ENCODE peak calls at places on chromosomes 7 and 10, in four cellular contexts. N is H1, W is SK-N-SH, U is GM12878. T is an unnamed sample.

GRCh38 chr7:155198901-155199845 is 98.5 kb upstream of the INSIG1 start:
- DNase-seq in N (no peak), U (no peak), W (no peak), T (no peak)

GRCh38 chr7:80611779-80612178 is 26.7 kb upstream of the CD36 start:
- DNase-seq in N (no peak), U (no peak), W (no peak), T (no peak)

GRCh38 chr10:110059965-110060364 is 52.2 kb downstream of the ADD3 start:
- DNase-seq in W (no peak), N (no peak), U (no peak), T (no peak)

GRCh38 chr10:47261556-47261955 is 38.4 kb upstream of the GDF10 start:
- DNase-seq in W (no peak), U (no peak), N (no peak), T (no peak)

GRCh38 chr10:69769395-69769989 is 32.2 kb upstream of the COL13A1 start:
- DNase-seq in W (no peak), U (no peak), N (peak), T (no peak)

GRCh38 chr7:88835147-88835728 is 39.7 kb upstream of the TEX47 start:
- DNase-seq in W (peak), U (peak), N (peak), T (peak)

GRCh38 chr7:92810242-92810611 is 26.1 kb downstream of the CDK6 start:
- DNase-seq in W (no peak), U (no peak), N (no peak), T (no peak)

GRCh38 chr10:131758942-131759315 is 141.9 kb upstream of the PPP2R2D start:
- DNase-seq in N (no peak), U (no peak), W (no peak), T (no peak)

GRCh38 chr10:105068497-105068896 is 427.4 kb downstream of the SORCS3 start:
- DNase-seq in N (no peak), U (no peak), W (no peak), T (no peak)

GRCh38 chr7:112207765-112208164 is 1.3 kb downstream of the ZNF277 start:
- DNase-seq in W (no peak), U (no peak), N (no peak), T (no peak)

GRCh38 chr7:112205348-112206237 is 606 bp downstream of the DOCK4 start:
- DNase-seq in U (no peak), N (no peak), W (peak), T (peak)

GRCh38 chr7:112204776-112205347 is 1.3 kb downstream of the DOCK4 start:
- DNase-seq in N (no peak), U (no peak), W (no peak), T (no peak)

GRCh38 chr7:112206238-112207105 is at the start of the genes DOCK4 and ZNF277:
- DNase-seq in N (peak), W (peak), U (peak), T (peak)

GRCh38 chr7:112207106-112207592 is 654 bp downstream of the ZNF277 start:
- DNase-seq in U (no peak), W (peak), N (no peak), T (peak)
- TF ChIP-seq GABPA in U (peak), W (peak), N (no peak), T (no peak)

DNA sequence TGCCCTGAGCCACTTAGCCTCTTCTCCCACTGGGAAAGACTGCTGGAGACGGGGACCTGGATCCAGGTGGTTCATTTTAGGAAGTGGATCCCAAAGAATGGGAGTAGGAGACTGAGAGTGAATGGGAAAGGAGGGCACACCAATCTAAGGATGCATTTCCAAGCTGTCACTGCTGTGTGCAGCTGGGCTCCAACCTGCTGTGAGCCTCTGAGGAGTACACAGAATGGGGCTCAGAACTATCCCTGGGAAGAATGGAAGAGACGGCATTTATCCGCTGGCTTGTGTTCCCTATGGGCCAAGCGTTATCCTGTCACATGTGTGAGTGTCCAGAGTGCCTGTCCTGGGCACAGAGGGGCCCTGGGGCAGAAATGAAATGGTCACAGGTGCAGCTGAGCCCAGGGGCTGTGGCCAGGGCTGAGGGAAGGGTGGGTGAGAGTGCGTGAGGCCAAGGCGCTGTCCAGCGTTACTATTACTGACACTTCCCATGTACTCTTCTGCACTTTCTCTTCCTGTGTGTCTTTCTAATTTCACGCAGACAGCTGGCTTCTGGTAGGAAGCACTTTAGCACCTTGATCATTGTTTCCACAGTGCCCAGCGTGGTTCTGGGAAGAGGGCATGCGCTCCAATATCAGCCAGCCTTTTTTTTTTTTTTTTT is 35.4 kb upstream of the PODXL start:
- DNase-seq in U (no peak), N (no peak), W (peak), T (no peak)
- TF ChIP-seq GABPA in U (no peak), N (no peak), W (no peak), T (no peak)

DNA sequence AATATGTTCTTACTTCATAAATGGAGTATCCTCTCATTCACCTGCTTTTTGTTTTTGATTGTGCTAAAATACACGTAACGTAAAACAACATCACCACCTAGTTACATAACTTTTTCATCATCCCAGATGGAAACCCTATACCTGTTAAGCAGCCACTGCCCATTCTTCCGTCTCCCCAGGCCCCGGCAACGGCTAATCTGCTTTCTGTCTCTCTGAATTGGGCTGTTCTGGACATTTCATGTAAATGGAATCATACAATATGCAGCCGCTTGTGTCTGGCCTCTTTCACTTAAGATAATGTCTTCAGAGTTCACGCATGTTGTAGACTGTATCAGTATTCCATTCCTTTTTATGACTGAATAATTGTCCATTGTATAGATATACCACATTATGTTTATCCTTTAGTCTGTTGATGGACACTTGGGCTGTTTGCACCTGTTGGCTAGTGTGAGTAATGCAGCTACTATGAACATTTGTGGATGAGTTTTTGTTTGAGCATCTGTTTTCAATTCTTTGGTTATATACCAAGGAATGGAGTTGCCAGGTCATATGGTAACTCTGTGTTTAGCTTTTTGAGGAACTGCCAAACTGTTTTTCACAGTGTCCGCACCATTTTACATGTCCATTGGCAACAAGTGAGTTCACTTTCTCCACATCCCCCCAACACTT is 14.1 kb upstream of the SUN1 start:
- DNase-seq in U (no peak), W (no peak), N (no peak), T (no peak)
- TF ChIP-seq GABPA in U (no peak), W (no peak), N (no peak), T (no peak)

GRCh38 chr10:112394475-112394875 is 20.6 kb downstream of the ACSL5 start:
- DNase-seq in N (no peak), W (no peak), U (no peak), T (no peak)
- TF ChIP-seq GABPA in N (no peak), W (no peak), U (no peak), T (no peak)

DNA sequence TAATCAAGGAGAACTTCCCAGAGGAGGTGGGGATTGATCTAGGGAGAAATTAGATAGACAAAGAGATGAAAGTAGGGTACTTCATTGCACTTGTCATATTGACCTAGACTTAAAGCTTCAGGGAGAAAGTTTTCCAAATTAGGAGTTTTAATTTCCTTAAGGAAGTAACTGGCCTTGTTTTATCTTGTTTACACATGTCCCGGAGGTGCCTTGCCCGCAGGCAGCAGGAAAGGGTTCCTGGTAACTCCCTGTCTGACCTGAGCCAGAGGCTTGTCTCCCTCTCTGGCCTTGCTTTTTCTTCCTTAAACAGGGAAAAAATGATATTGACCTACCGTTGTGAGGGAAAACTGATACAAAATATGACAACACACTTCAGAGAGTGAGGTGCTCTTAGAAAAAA is 181.6 kb downstream of the EVX1 start:
- DNase-seq in N (no peak), W (no peak), U (no peak), T (no peak)
- TF ChIP-seq GABPA in N (no peak), W (no peak), U (no peak), T (no peak)

GRCh38 chr7:133130166-133130565 is 48.3 kb upstream of the CHCHD3 start:
- DNase-seq in W (no peak), U (no peak), N (no peak), T (no peak)
- TF ChIP-seq GABPA in W (no peak), U (no peak), N (no peak), T (no peak)

GRCh38 chr7:27079234-27079975 is 16.4 kb downstream of the HOXA1 start:
- DNase-seq in N (no peak), W (no peak), U (no peak), T (no peak)
- TF ChIP-seq GABPA in N (no peak), W (no peak), U (no peak), T (no peak)

GRCh38 chr7:5237286-5237685 is 45.5 kb upstream of the SLC29A4 start:
- DNase-seq in W (no peak), U (no peak), N (no peak), T (no peak)
- TF ChIP-seq GABPA in W (no peak), U (no peak), N (no peak), T (no peak)

GRCh38 chr10:70858759-70859158 is 29.6 kb downstream of the PCBD1 start:
- DNase-seq in W (peak), N (no peak), U (no peak), T (no peak)

GRCh38 chr10:70864940-70865339 is 23.4 kb downstream of the PCBD1 start:
- DNase-seq in W (no peak), U (no peak), N (no peak), T (no peak)

GRCh38 chr10:70866424-70866823 is 21.9 kb downstream of the PCBD1 start:
- DNase-seq in N (no peak), U (no peak), W (no peak), T (no peak)

DNA sequence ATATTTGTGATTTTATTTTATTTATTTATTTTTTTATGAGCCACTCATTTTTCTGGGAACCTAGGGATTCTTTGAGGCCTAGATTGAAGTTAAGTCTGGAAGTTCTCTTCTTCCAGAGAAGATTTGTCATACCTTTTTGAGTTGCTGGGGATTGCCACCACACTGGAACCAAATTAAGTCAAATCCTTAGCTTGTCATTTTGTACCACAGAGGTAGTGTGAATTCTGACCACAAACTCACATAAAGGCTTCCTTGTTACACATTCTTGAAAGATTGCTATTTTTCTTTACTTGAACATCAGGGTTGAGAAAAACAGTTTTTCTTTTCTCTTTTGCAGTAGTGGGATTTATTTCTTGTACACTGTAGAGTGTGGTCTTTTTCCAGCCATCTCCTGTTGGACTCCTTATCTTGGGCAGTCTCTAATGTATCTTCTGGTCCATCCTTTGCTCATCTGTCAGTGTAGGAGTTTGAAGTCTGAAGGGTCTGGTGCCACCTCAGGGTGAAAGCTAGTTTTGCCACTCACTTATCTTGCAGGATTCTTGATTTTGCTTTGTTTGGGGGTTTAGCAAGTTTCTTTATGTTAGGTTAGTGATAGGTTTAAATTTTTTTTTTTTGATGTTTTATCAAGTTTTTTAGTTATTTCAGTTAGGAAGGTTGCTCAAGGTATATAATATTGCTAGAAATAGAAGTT is 24.8 kb downstream of the PCBD1 start:
- DNase-seq in U (no peak), N (no peak), W (no peak), T (no peak)
- TF ChIP-seq GABPA in U (no peak), N (no peak), W (no peak), T (no peak)

T was measured in K562.